ENCODE peak calls at places on chromosomes 6 and 20, in four cellular contexts. A, N, D and T are unnamed samples.

GRCh38 chr20:24584538-24585356 is 115.3 kb downstream of the SYNDIG1 start:
- DNase-seq in D (no peak), N (no peak), A (peak; percentile 62), T (no peak)

GRCh38 chr20:58556961-58557360 is 41.8 kb upstream of the APCDD1L start:
- DNase-seq in A (no peak), D (no peak), N (no peak), T (no peak)

GRCh38 chr20:14925286-14925685 is 587.9 kb upstream of the FLRT3 start:
- DNase-seq in N (no peak), D (no peak), A (peak; percentile 14), T (no peak)

GRCh38 chr6:11011787-11012234 is 32.3 kb downstream of the ELOVL2 start:
- DNase-seq in N (no peak), D (no peak), A (peak; percentile 76), T (no peak)

GRCh38 chr20:2759143-2759542 is 41.3 kb downstream of the CPXM1 start:
- DNase-seq in D (no peak), N (no peak), A (no peak), T (no peak)

GRCh38 chr20:50642288-50642803 is 49.0 kb downstream of the RIPOR3 start:
- DNase-seq in N (no peak), D (no peak), A (peak; percentile 53), T (no peak)

GRCh38 chr20:31713312-31714049 is 9.2 kb downstream of the BCL2L1 start:
- DNase-seq in A (peak; percentile 92), D (no peak), N (no peak), T (peak; percentile 30)

GRCh38 chr20:23939641-23940040 is 48.9 kb downstream of the GGTLC1 start:
- DNase-seq in N (no peak), A (no peak), D (no peak), T (no peak)

GRCh38 chr6:135250751-135251356 is 69.7 kb downstream of the MYB start:
- DNase-seq in A (no peak), D (no peak), N (no peak), T (no peak)

GRCh38 chr6:159939591-159940016 is 29.3 kb upstream of the IGF2R start:
- DNase-seq in N (no peak), D (no peak), A (peak; percentile 88), T (no peak)

GRCh38 chr20:30985386-30985785 is 272.1 kb upstream of the DEFB115 start:
- DNase-seq in D (no peak), A (no peak), N (no peak), T (no peak)

GRCh38 chr6:130076512-130076911 is 58.1 kb downstream of the L3MBTL3 start:
- DNase-seq in A (peak; percentile 12), D (no peak), N (no peak), T (no peak)

GRCh38 chr6:79586548-79586947 is 44.6 kb upstream of the SH3BGRL2 start:
- DNase-seq in N (no peak), A (peak; percentile 47), D (no peak), T (no peak)

GRCh38 chr6:26439151-26439550 is 1.2 kb upstream of the BTN3A3 start:
- DNase-seq in A (no peak), N (no peak), D (no peak), T (no peak)

GRCh38 chr20:63067721-63068560 is 61.2 kb upstream of the BHLHE23 start:
- DNase-seq in N (no peak), D (no peak), A (no peak), T (no peak)

GRCh38 chr20:17916365-17916996 is 52.1 kb downstream of the SNX5 start:
- DNase-seq in D (no peak), N (no peak), A (peak; percentile 32), T (no peak)

GRCh38 chr6:137136065-137136464 is 37.4 kb downstream of the IL22RA2 start:
- DNase-seq in D (no peak), N (no peak), A (peak; percentile 33), T (no peak)

GRCh38 chr6:134619789-134620188 is 301.9 kb upstream of the SGK1 start:
- DNase-seq in A (peak; percentile 58), D (no peak), N (no peak), T (no peak)

GRCh38 chr6:38353310-38354032 is 286.3 kb downstream of the BTBD9 start:
- DNase-seq in N (no peak), A (no peak), D (no peak), T (no peak)

GRCh38 chr20:29296256-29297230 is 1960.9 kb upstream of the DEFB115 start:
- DNase-seq in N (no peak), A (no peak), D (no peak), T (no peak)

GRCh38 chr6:2157441-2158127 is 87.8 kb downstream of the GMDS start:
- DNase-seq in D (no peak), A (peak; percentile 85), N (no peak), T (no peak)

GRCh38 chr20:62705626-62706025 is 3.0 kb upstream of the NTSR1 start:
- DNase-seq in A (no peak), N (no peak), D (no peak), T (no peak)

GRCh38 chr6:31659649-31660223 is 842 bp downstream of the C6orf47 start:
- DNase-seq in N (no peak), D (no peak), A (peak; percentile 21), T (no peak)

GRCh38 chr6:158018851-158019361 is 37.2 kb downstream of the SYNJ2 start:
- DNase-seq in D (no peak), A (peak; percentile 79), N (no peak), T (peak; percentile 35)

GRCh38 chr6:166949533-166950442 is 6.6 kb downstream of the RNASET2 start:
- DNase-seq in N (no peak), D (no peak), A (no peak), T (no peak)

GRCh38 chr6:50381106-50381415 is 331.3 kb upstream of the DEFB112 start:
- DNase-seq in D (no peak), N (no peak), A (no peak), T (no peak)

GRCh38 chr20:1166963-1167720 is 17.6 kb downstream of the TMEM74B start:
- DNase-seq in N (no peak), A (no peak), D (no peak), T (no peak)

GRCh38 chr20:1654994-1655393 is 2.6 kb downstream of the SIRPG start:
- DNase-seq in D (no peak), N (no peak), A (no peak), T (no peak)

GRCh38 chr6:64926051-64926450 is 781.0 kb downstream of the EYS start:
- DNase-seq in D (no peak), N (no peak), A (no peak), T (no peak)

GRCh38 chr6:67717281-67717680 is 917.8 kb upstream of the ADGRB3 start:
- DNase-seq in A (peak; percentile 80), N (no peak), D (no peak), T (no peak)

GRCh38 chr6:167827062-167827587 is 414 bp downstream of the AFDN start:
- DNase-seq in A (no peak), N (no peak), D (no peak), T (no peak)

GRCh38 chr6:169881398-169881797 is 130.0 kb downstream of the ERMARD start:
- DNase-seq in A (no peak), D (no peak), N (no peak), T (no peak)

GRCh38 chr20:46065691-46066090 is 24.1 kb downstream of the NCOA5 start:
- DNase-seq in D (no peak), N (no peak), A (no peak), T (no peak)

GRCh38 chr6:7693827-7694226 is 32.1 kb upstream of the BMP6 start:
- DNase-seq in A (no peak), N (no peak), D (no peak), T (no peak)

GRCh38 chr20:63775096-63775978 is 35.8 kb downstream of the SLC2A4RG start:
- DNase-seq in A (peak; percentile 42), N (peak; percentile 26), D (no peak), T (no peak)